ENCODE peak calls at places on chromosomes 3 and 15, in seven cellular contexts. E is SK-N-SH, J is astrocyte of the spinal cord, F is omental fat pad, B is Calu3, U is lower leg skin, O is MCF 10A. V is an unnamed sample.

GRCh38 chr3:34011171-34012101 is 213.0 kb downstream of the PDCD6IP start:
- DNase-seq in E (no peak), U (no peak), B (no peak), O (peak; percentile 14), J (peak; percentile 47), F (no peak), V (no peak)

GRCh38 chr3:177199206-177199765 is 2.0 kb upstream of the TBL1XR1 start:
- DNase-seq in B (no peak), O (no peak), F (no peak), J (no peak), U (no peak), E (no peak), V (no peak)

GRCh38 chr3:68819361-68819760 is 113.0 kb downstream of the TAFA4 start:
- DNase-seq in E (no peak), U (no peak), J (no peak), B (no peak), F (no peak), O (no peak), V (no peak)

GRCh38 chr15:81311834-81312459 is 12.0 kb downstream of the STARD5 start:
- DNase-seq in B (no peak), U (no peak), O (no peak), J (peak; percentile 33), E (no peak), F (no peak), V (peak; percentile 38)

GRCh38 chr3:187624588-187624987 is 45.6 kb downstream of the SST start:
- DNase-seq in B (no peak), F (no peak), J (no peak), E (no peak), U (no peak), O (no peak), V (no peak)

GRCh38 chr15:90889736-90890456 is 5.6 kb downstream of the FES start:
- DNase-seq in U (no peak), B (no peak), O (no peak), F (no peak), E (no peak), J (no peak), V (no peak)

GRCh38 chr15:56919708-56920637 is 1.5 kb downstream of the TCF12 start:
- DNase-seq in J (peak; percentile 59), O (peak; percentile 45), U (no peak), F (no peak), E (no peak), B (peak; percentile 30), V (peak; percentile 52)

GRCh38 chr3:55159016-55159415 is 231.2 kb upstream of the LRTM1 start:
- DNase-seq in E (no peak), J (no peak), U (no peak), O (no peak), F (no peak), B (no peak), V (no peak)

GRCh38 chr3:23735062-23735461 is 70.7 kb upstream of the UBE2E1 start:
- DNase-seq in F (no peak), E (no peak), B (no peak), U (no peak), J (no peak), O (no peak), V (no peak)

GRCh38 chr15:68367226-68367625 is 64.7 kb downstream of the ITGA11 start:
- DNase-seq in F (no peak), E (no peak), J (no peak), U (no peak), O (no peak), B (no peak), V (no peak)

GRCh38 chr3:70127192-70127591 is 127.7 kb downstream of the SAMMSON start:
- DNase-seq in E (peak; percentile 50), U (no peak), O (no peak), F (no peak), J (no peak), B (no peak), V (no peak)

GRCh38 chr3:13261104-13261800 is 158.9 kb downstream of the NUP210 start:
- DNase-seq in J (no peak), O (no peak), E (no peak), F (no peak), B (no peak), U (no peak), V (no peak)

GRCh38 chr15:48385431-48385830 is 54.2 kb downstream of the DUT start:
- DNase-seq in E (no peak), J (peak; percentile 97), O (peak; percentile 63), U (no peak), B (no peak), F (no peak), V (no peak)

GRCh38 chr3:155232605-155233004 is 60.9 kb downstream of the STRIT1 start:
- DNase-seq in F (no peak), E (peak; percentile 1), U (peak; percentile 93), O (peak; percentile 96), J (peak; percentile 90), B (peak; percentile 80), V (no peak)

GRCh38 chr15:48722764-48723661 is 77.5 kb upstream of the FBN1 start:
- DNase-seq in U (no peak), O (peak; percentile 86), B (peak; percentile 30), F (no peak), J (peak; percentile 84), E (no peak), V (no peak)

GRCh38 chr3:71195492-71195891 is 388.0 kb downstream of the FOXP1 start:
- DNase-seq in J (peak; percentile 86), F (no peak), B (no peak), O (peak; percentile 38), U (no peak), E (no peak), V (no peak)

GRCh38 chr3:170689218-170689874 is 103.5 kb upstream of the SLC7A14 start:
- DNase-seq in J (peak; percentile 67), O (peak; percentile 87), F (no peak), U (no peak), E (peak; percentile 4), B (peak; percentile 44), V (no peak)

GRCh38 chr3:73868688-73869315 is 244.1 kb upstream of the PDZRN3 start:
- DNase-seq in J (peak; percentile 44), F (no peak), B (peak; percentile 11), O (peak; percentile 54), U (no peak), E (peak; percentile 48), V (no peak)

GRCh38 chr15:31577103-31577502 is 250.5 kb downstream of the KLF13 start:
- DNase-seq in U (no peak), F (no peak), E (no peak), J (no peak), O (no peak), B (no peak), V (no peak)

GRCh38 chr3:110174908-110175307 is 837.6 kb upstream of the DPPA4 start:
- DNase-seq in O (no peak), F (no peak), B (no peak), E (no peak), U (no peak), J (no peak), V (no peak)

GRCh38 chr15:68379759-68380290 is 52.1 kb downstream of the ITGA11 start:
- DNase-seq in J (peak; percentile 67), U (peak; percentile 20), E (no peak), O (no peak), F (no peak), B (no peak), V (no peak)

GRCh38 chr3:12948371-12948770 is 107.0 kb upstream of the RPL32 start:
- DNase-seq in J (peak; percentile 36), E (no peak), F (no peak), B (no peak), O (no peak), U (no peak), V (no peak)

GRCh38 chr3:63168179-63168578 is 109.9 kb upstream of the SYNPR start:
- DNase-seq in E (no peak), F (no peak), J (no peak), U (no peak), O (no peak), B (no peak), V (no peak)

GRCh38 chr15:73908030-73908821 is 18.0 kb upstream of the LOXL1 start:
- DNase-seq in J (peak; percentile 71), B (peak; percentile 91), O (peak; percentile 64), U (peak; percentile 96), E (peak; percentile 86), F (peak; percentile 89), V (peak; percentile 79)

GRCh38 chr15:98647774-98648653 is at the start of gene IGF1R:
- DNase-seq in U (peak; percentile 95), O (peak; percentile 83), J (peak; percentile 90), F (no peak), B (peak; percentile 96), E (peak; percentile 94), V (peak; percentile 94)
- TF ChIP-seq CTCF in U (no peak), O (no peak), J (no peak), F (no peak), B (no peak), E (no peak), V (no peak)

GRCh38 chr15:83284563-83285283 is at the start of gene BNC1:
- DNase-seq in J (peak; percentile 45), U (no peak), E (no peak), F (no peak), O (peak; percentile 70), B (no peak), V (peak; percentile 34)
- TF ChIP-seq CTCF in J (no peak), U (no peak), E (no peak), F (no peak), O (no peak), B (no peak), V (no peak)

GRCh38 chr3:172094621-172095557 is 55.5 kb downstream of the FNDC3B start:
- DNase-seq in O (no peak), B (no peak), F (no peak), U (no peak), J (no peak), E (peak; percentile 30), V (peak; percentile 27)
- TF ChIP-seq CTCF in O (no peak), B (no peak), F (no peak), U (no peak), J (no peak), E (no peak), V (no peak)

GRCh38 chr15:59174161-59174845 is 32.3 kb upstream of the LDHAL6B start:
- DNase-seq in O (no peak), F (no peak), E (no peak), B (no peak), J (no peak), U (no peak), V (no peak)

GRCh38 chr15:59170295-59170881 is 36.3 kb upstream of the LDHAL6B start:
- DNase-seq in J (peak; percentile 72), E (peak; percentile 63), U (peak; percentile 90), F (no peak), B (peak; percentile 54), O (peak; percentile 91), V (no peak)

GRCh38 chr15:59170998-59171397 is 35.6 kb upstream of the LDHAL6B start:
- DNase-seq in O (no peak), F (no peak), J (no peak), B (no peak), E (no peak), U (no peak), V (no peak)

GRCh38 chr15:59173194-59173593 is 33.4 kb upstream of the LDHAL6B start:
- DNase-seq in B (no peak), E (no peak), F (no peak), O (no peak), J (no peak), U (no peak), V (no peak)

DNA sequence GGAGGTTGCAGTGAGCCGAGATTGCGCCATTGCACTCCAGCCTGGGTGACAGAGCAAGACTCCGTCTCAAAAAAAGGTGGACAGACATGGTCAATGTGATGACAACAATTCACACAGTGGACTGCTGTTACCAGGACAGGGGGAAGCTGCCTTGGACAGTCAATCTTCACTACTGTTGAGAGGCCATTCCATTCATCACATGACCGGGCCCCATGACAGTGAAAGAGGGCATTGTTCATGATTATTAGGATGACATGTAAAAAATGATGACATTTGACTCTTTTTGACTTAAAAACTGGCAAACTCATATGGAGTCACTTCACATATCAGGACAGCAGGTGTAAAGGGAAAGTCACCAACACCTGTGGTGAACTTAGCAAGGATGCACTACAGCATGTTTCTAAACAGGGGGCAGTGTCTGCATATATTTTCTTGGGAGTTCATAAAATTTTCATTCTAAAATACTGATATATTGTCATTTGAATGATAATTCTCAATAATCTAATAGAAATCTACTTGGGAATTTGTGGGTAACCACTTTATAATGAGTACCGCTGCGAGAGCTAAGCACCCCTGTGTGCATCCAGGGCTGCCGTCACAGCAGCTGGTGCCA is 34.2 kb upstream of the LDHAL6B start:
- DNase-seq in F (no peak), O (no peak), J (no peak), U (no peak), B (no peak), E (no peak), V (no peak)
- TF ChIP-seq CTCF in F (no peak), O (no peak), J (peak; percentile 20), U (no peak), B (no peak), E (peak; percentile 52), V (no peak)

V was measured in GM20000.